ENCODE peak calls at places on chromosomes 4 and X, in seven cellular contexts. O, A, R, Z, Q, F and V are unnamed samples.

GRCh38 chrX:132631579-132632232 is 142.9 kb upstream of the MBNL3 start:
- DNase-seq in F (no peak), R (no peak), Z (no peak), Q (peak; percentile 39), A (no peak), O (peak; percentile 36), V (no peak)

GRCh38 chr4:38160487-38161207 is 200.4 kb downstream of the PTTG2 start:
- DNase-seq in R (no peak), Q (peak; percentile 71), A (no peak), Z (peak; percentile 72), O (peak; percentile 86), F (no peak), V (peak; percentile 82)

GRCh38 chrX:45022144-45022543 is 149.2 kb downstream of the KDM6A start:
- DNase-seq in A (no peak), F (no peak), O (peak; percentile 43), Z (no peak), R (no peak), Q (peak; percentile 31), V (no peak)

GRCh38 chrX:15500497-15500966 is at the start of gene BMX:
- DNase-seq in Q (peak; percentile 0), A (no peak), O (no peak), R (no peak), F (no peak), Z (peak; percentile 76), V (no peak)

GRCh38 chr4:174244441-174244840 is 39.0 kb downstream of the FBXO8 start:
- DNase-seq in A (no peak), Q (no peak), Z (no peak), R (no peak), O (no peak), F (no peak), V (no peak)

GRCh38 chrX:69076084-69076483 is 89.2 kb downstream of the PJA1 start:
- DNase-seq in Q (no peak), O (no peak), F (no peak), A (no peak), Z (no peak), R (no peak), V (no peak)

GRCh38 chrX:44244008-44244407 is 99.5 kb downstream of the EFHC2 start:
- DNase-seq in R (no peak), Z (no peak), O (peak; percentile 35), Q (peak; percentile 51), F (no peak), A (no peak), V (no peak)

GRCh38 chr4:112176596-112176995 is 31.3 kb downstream of the FAM241A start:
- DNase-seq in O (no peak), Z (no peak), A (no peak), F (no peak), R (no peak), Q (no peak), V (no peak)

GRCh38 chr4:113952452-113953029 is 26.9 kb downstream of the ARSJ start:
- DNase-seq in F (no peak), Q (peak; percentile 87), Z (no peak), A (no peak), R (no peak), O (peak; percentile 44), V (no peak)

GRCh38 chrX:47706575-47706974 is 47.6 kb upstream of the UXT start:
- DNase-seq in Z (no peak), F (no peak), R (no peak), O (no peak), A (no peak), Q (no peak), V (no peak)

GRCh38 chr4:66330125-66330524 is 659.8 kb upstream of the EPHA5 start:
- DNase-seq in Z (no peak), Q (no peak), F (no peak), O (no peak), A (no peak), R (no peak), V (no peak)

DNA sequence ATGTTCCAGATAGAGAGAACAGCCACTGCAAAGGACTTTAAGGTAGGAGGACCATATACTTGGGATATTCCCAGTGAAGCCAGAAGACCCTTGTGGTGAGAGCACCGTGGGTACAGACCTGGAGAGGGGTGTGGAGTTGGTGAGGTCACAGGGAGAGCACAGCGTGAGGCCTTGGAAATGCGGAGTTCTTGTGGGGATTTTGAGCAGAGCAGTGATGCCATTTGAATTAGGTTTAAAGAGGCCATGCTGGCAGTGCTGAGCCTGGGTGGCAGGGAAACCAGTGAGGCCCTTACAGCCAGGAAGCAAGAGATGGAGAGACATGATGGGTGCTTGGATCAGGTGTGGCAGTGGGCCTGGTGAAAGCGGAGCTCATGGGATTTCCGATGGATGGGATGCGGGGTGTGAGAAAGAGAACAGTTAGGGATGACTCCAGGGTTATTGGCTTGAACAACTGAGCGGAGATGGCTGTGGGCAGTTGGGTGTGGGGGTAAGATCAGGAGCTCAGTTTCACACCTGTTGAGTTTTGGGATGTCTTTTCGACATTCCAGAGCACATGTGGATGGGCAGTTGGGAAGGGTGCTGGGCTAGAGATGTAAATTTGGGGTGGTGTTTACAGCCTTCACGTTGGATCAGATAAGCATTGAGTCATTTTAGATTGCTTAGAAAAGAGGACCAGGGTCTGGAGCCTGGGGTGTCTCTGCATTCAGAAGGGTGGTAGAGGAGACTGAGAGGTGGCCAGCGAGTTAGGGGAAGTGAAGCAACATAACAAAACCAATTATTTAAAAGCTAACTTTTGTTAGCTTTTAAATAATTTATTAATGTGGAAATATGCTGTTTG is 68.9 kb downstream of the TMEM131L start:
- DNase-seq in R (no peak), F (no peak), O (no peak), Z (no peak), A (no peak), Q (no peak), V (no peak)
- H3K4me1 ChIP-seq in R (peaks cover 5% of the 10 kb centered on the region), F (peaks cover 24% of the 10 kb centered on the region), O (no peaks in the 10 kb centered on the region), Z (no peaks in the 10 kb centered on the region), A (peaks cover 95% of the 10 kb centered on the region), Q (peaks cover 63% of the 10 kb centered on the region), V (no peaks in the 10 kb centered on the region)

GRCh38 chr4:110567266-110567665 is 55.6 kb downstream of the PITX2 start:
- DNase-seq in R (no peak), O (no peak), A (no peak), Q (no peak), Z (no peak), F (no peak), V (no peak)
- H3K4me1 ChIP-seq in R (no peaks in the 10 kb centered on the region), O (no peaks in the 10 kb centered on the region), A (no peaks in the 10 kb centered on the region), Q (no peaks in the 10 kb centered on the region), Z (no peaks in the 10 kb centered on the region), F (no peaks in the 10 kb centered on the region), V (no peaks in the 10 kb centered on the region)

GRCh38 chr4:188551156-188551555 is 411.9 kb downstream of the TRIML1 start:
- DNase-seq in Z (no peak), Q (no peak), F (no peak), R (no peak), O (no peak), A (no peak), V (no peak)
- H3K4me1 ChIP-seq in Z (no peaks in the 10 kb centered on the region), Q (no peaks in the 10 kb centered on the region), F (no peaks in the 10 kb centered on the region), R (no peaks in the 10 kb centered on the region), O (no peaks in the 10 kb centered on the region), A (no peaks in the 10 kb centered on the region), V (no peaks in the 10 kb centered on the region)

GRCh38 chrX:114075073-114075673 is 508.7 kb upstream of the HTR2C start:
- DNase-seq in R (no peak), Q (no peak), F (no peak), Z (no peak), A (no peak), O (no peak), V (no peak)

GRCh38 chrX:114071412-114071811 is 512.5 kb upstream of the HTR2C start:
- DNase-seq in Z (no peak), A (no peak), F (no peak), Q (no peak), O (no peak), R (no peak), V (no peak)

GRCh38 chrX:114077773-114078172 is 506.1 kb upstream of the HTR2C start:
- DNase-seq in R (no peak), F (no peak), Q (no peak), Z (no peak), A (no peak), O (no peak), V (no peak)

GRCh38 chrX:114073926-114074325 is 510.0 kb upstream of the HTR2C start:
- DNase-seq in F (no peak), O (no peak), A (no peak), R (no peak), Q (no peak), Z (no peak), V (no peak)
- H3K4me1 ChIP-seq in F (no peaks in the 10 kb centered on the region), O (no peaks in the 10 kb centered on the region), A (no peaks in the 10 kb centered on the region), R (no peaks in the 10 kb centered on the region), Q (peaks cover 26% of the 10 kb centered on the region), Z (no peaks in the 10 kb centered on the region), V (no peaks in the 10 kb centered on the region)

GRCh38 chr4:109562457-109563237 is 2.6 kb downstream of the MCUB start:
- DNase-seq in Q (no peak), O (no peak), A (no peak), R (no peak), F (no peak), Z (no peak), V (no peak)

GRCh38 chr4:109559983-109560686 is at the start of gene MCUB:
- DNase-seq in Q (peak; percentile 93), R (peak; percentile 41), A (peak; percentile 85), F (peak; percentile 88), Z (peak; percentile 90), O (peak; percentile 85), V (no peak)

GRCh38 chr4:109557433-109557832 is 2.6 kb upstream of the MCUB start:
- DNase-seq in R (no peak), O (no peak), Q (no peak), F (no peak), Z (no peak), A (no peak), V (no peak)

GRCh38 chr4:109559625-109559982 is 442 bp upstream of the MCUB start:
- DNase-seq in R (no peak), Z (no peak), Q (peak; percentile 75), O (no peak), A (peak; percentile 19), F (peak; percentile 49), V (no peak)

DNA sequence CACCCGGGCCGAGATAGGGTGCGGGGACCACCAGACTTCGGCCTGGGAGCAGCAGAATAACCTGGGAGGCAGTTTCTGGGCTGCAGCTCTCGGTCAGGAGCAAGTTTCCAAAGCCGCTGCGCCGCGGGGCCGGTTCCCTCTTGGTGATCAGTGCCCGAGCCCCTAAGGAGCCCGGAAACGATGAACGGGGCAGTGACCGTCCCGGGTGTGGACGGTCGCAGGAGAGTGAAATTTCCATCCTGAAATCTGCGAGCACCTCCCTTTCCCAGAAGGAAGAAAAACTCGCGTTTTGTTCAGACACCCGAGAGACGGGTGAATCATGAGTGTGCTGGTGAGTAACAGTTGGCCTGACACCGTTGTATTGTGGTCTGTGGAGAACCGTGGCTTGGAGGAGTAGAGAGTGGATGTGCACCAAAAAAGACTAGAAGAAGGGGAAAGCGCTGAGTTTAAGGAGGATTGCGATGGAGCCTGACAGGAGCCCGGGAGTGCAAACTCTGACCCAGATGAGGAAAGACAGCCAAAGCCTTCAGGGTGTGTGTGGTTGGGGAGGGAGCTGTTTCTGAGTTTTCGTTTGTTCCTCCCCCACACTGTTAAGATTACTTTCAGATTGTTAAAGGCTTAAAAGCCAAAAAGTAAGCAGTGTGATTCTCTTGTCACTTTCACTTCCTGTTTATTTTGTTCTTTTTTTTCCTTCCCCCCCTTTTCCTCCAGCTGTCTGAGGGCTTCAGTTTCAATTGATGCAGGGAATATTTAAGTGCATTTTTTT is 824 bp downstream of the MCUB start:
- DNase-seq in O (peak; percentile 19), F (peak; percentile 48), Z (peak; percentile 74), A (peak; percentile 46), R (no peak), Q (peak; percentile 64), V (no peak)
- H3K4me1 ChIP-seq in O (peaks cover 11% of the 10 kb centered on the region), F (peaks cover 15% of the 10 kb centered on the region), Z (no peaks in the 10 kb centered on the region), A (peaks cover 53% of the 10 kb centered on the region), R (peaks cover 10% of the 10 kb centered on the region), Q (peaks cover 17% of the 10 kb centered on the region), V (peaks cover 18% of the 10 kb centered on the region)